ENCODE peak calls at places on chromosomes 16 and 17, in eight cellular contexts. L is esophagus muscularis mucosa, G is transverse colon, R is K562, W is prostate gland, V is GM23338, J is H1, H is stomach. U is an unnamed sample.

GRCh38 chr17:81930142-81931125 is 2.9 kb upstream of the MAFG start:
- DNase-seq in L (no peak), G (peak), R (no peak), W (no peak), V (no peak), J (no peak), H (no peak), U (peak)

GRCh38 chr16:58299757-58300349 is 5.0 kb upstream of the PRSS54 start:
- DNase-seq in L (no peak), G (peak), R (peak), W (no peak), V (peak), J (peak), H (peak), U (no peak)

GRCh38 chr16:79071424-79071823 is 529.1 kb downstream of the MAF start:
- DNase-seq in L (no peak), G (peak), R (no peak), W (peak), V (no peak), J (no peak), H (no peak), U (no peak)

GRCh38 chr17:57832711-57833596 is 16.9 kb downstream of the MRPS23 start:
- DNase-seq in L (no peak), G (peak), R (peak), W (peak), V (peak), J (peak), H (peak), U (peak)

GRCh38 chr17:46123607-46124006 is 69.6 kb downstream of the KANSL1 start:
- DNase-seq in L (no peak), G (no peak), R (no peak), W (no peak), V (no peak), J (no peak), H (no peak), U (no peak)

GRCh38 chr17:49197346-49197998 is 12.9 kb downstream of the GNGT2 start:
- DNase-seq in L (no peak), G (no peak), R (no peak), W (no peak), V (no peak), J (no peak), H (no peak), U (no peak)

GRCh38 chr16:15552507-15552906 is 90.4 kb downstream of the MARF1 start:
- DNase-seq in L (no peak), G (no peak), R (no peak), W (no peak), V (no peak), J (no peak), H (no peak), U (no peak)

GRCh38 chr16:67428146-67428731 is 2.7 kb upstream of the HSD11B2 start:
- DNase-seq in L (no peak), G (peak), R (peak), W (peak), V (peak), J (peak), H (peak), U (peak)

GRCh38 chr17:2094891-2095535 is 40.1 kb downstream of the HIC1 start:
- DNase-seq in L (no peak), G (peak), R (no peak), W (peak), V (peak), J (no peak), H (peak), U (peak)

GRCh38 chr16:11480634-11481033 is 106.1 kb downstream of the LITAF start:
- DNase-seq in L (no peak), G (no peak), R (no peak), W (no peak), V (no peak), J (no peak), H (no peak), U (no peak)

GRCh38 chr17:2214047-2214717 is 89.4 kb downstream of the SMG6 start:
- DNase-seq in L (peak), G (peak), R (peak), W (no peak), V (no peak), J (no peak), H (no peak), U (peak)

GRCh38 chr16:58114827-58115825 is 14.1 kb downstream of the CFAP20 start:
- DNase-seq in L (no peak), G (no peak), R (no peak), W (no peak), V (no peak), J (no peak), H (no peak), U (no peak)

GRCh38 chr16:84138824-84139627 is 6.0 kb downstream of the HSDL1 start:
- DNase-seq in L (no peak), G (no peak), R (peak), W (peak), V (peak), J (no peak), H (peak), U (no peak)

GRCh38 chr17:47895254-47895855 is 681 bp upstream of the SP2 start:
- DNase-seq in L (peak), G (peak), R (no peak), W (peak), V (no peak), J (no peak), H (peak), U (no peak)

GRCh38 chr16:11674001-11674817 is 6.0 kb downstream of the SNN start:
- DNase-seq in L (no peak), G (no peak), R (no peak), W (no peak), V (no peak), J (no peak), H (no peak), U (no peak)

GRCh38 chr16:67241008-67241900 is 6.0 kb downstream of the FHOD1 start:
- DNase-seq in L (no peak), G (peak), R (peak), W (peak), V (peak), J (no peak), H (peak), U (no peak)

GRCh38 chr17:4986403-4986802 is 1.1 kb downstream of the CAMTA2 start:
- DNase-seq in L (no peak), G (peak), R (no peak), W (no peak), V (peak), J (no peak), H (no peak), U (no peak)

GRCh38 chr17:511833-512251 is 159.2 kb upstream of the RPH3AL start:
- DNase-seq in L (no peak), G (no peak), R (no peak), W (no peak), V (peak), J (no peak), H (no peak), U (no peak)

GRCh38 chr16:21167929-21168602 is 9.6 kb downstream of the LDAF1 start:
- DNase-seq in L (no peak), G (no peak), R (no peak), W (no peak), V (no peak), J (no peak), H (no peak), U (no peak)

GRCh38 chr17:45997166-45997565 is 1.9 kb upstream of the STH start:
- DNase-seq in L (no peak), G (no peak), R (no peak), W (no peak), V (no peak), J (no peak), H (no peak), U (no peak)

GRCh38 chr16:52393448-52393847 is 153.5 kb downstream of the TOX3 start:
- DNase-seq in L (no peak), G (no peak), R (no peak), W (no peak), V (no peak), J (no peak), H (no peak), U (no peak)

GRCh38 chr16:85151603-85152413 is 39.5 kb upstream of the CIBAR2 start:
- DNase-seq in L (peak), G (peak), R (peak), W (peak), V (no peak), J (no peak), H (peak), U (peak)

GRCh38 chr16:88941933-88942909 is 34.8 kb downstream of the CBFA2T3 start:
- DNase-seq in L (no peak), G (peak), R (no peak), W (no peak), V (peak), J (peak), H (peak), U (peak)

GRCh38 chr16:17301593-17302135 is 169.1 kb downstream of the XYLT1 start:
- DNase-seq in L (no peak), G (peak), R (no peak), W (no peak), V (no peak), J (no peak), H (peak), U (peak)

GRCh38 chr17:49054342-49055092 is 57.3 kb downstream of the IGF2BP1 start:
- DNase-seq in L (no peak), G (no peak), R (no peak), W (no peak), V (no peak), J (no peak), H (no peak), U (no peak)

GRCh38 chr17:19785854-19786253 is 37.8 kb upstream of the ALDH3A1 start:
- DNase-seq in L (no peak), G (no peak), R (no peak), W (no peak), V (peak), J (no peak), H (no peak), U (no peak)

GRCh38 chr16:67750466-67750865 is 31.4 kb upstream of the GFOD2 start:
- DNase-seq in L (no peak), G (peak), R (no peak), W (no peak), V (no peak), J (no peak), H (no peak), U (no peak)

GRCh38 chr16:68215302-68215701 is 20.6 kb downstream of the ESRP2 start:
- DNase-seq in L (no peak), G (no peak), R (no peak), W (no peak), V (no peak), J (no peak), H (no peak), U (no peak)

GRCh38 chr16:81817789-81818304 is 38.8 kb downstream of the PLCG2 start:
- DNase-seq in L (no peak), G (peak), R (no peak), W (no peak), V (no peak), J (no peak), H (peak), U (no peak)

GRCh38 chr16:11546522-11547485 is 39.9 kb downstream of the LITAF start:
- DNase-seq in L (no peak), G (no peak), R (no peak), W (no peak), V (no peak), J (no peak), H (no peak), U (no peak)

GRCh38 chr16:66928702-66929388 is 3.5 kb upstream of the RRAD start:
- DNase-seq in L (no peak), G (peak), R (peak), W (no peak), V (peak), J (peak), H (no peak), U (no peak)

GRCh38 chr16:23491490-23492391 is 18.6 kb downstream of the GGA2 start:
- DNase-seq in L (no peak), G (no peak), R (no peak), W (peak), V (no peak), J (no peak), H (no peak), U (no peak)

GRCh38 chr16:89922477-89922883 is 662 bp upstream of the TUBB3 start:
- DNase-seq in L (no peak), G (peak), R (peak), W (no peak), V (peak), J (peak), H (peak), U (peak)

GRCh38 chr17:82416771-82417170 is 1.4 kb upstream of the HEXD start:
- DNase-seq in L (no peak), G (no peak), R (no peak), W (no peak), V (no peak), J (no peak), H (no peak), U (no peak)

GRCh38 chr16:69324585-69325253 is 5.7 kb downstream of the PDF start:
- DNase-seq in L (no peak), G (no peak), R (no peak), W (no peak), V (no peak), J (no peak), H (no peak), U (no peak)

GRCh38 chr16:12027091-12027490 is 50.6 kb downstream of the SNX29 start:
- DNase-seq in L (no peak), G (no peak), R (no peak), W (peak), V (peak), J (no peak), H (no peak), U (peak)

GRCh38 chr17:8707591-8708453 is 36.8 kb downstream of the CCDC42 start:
- DNase-seq in L (no peak), G (no peak), R (no peak), W (no peak), V (no peak), J (no peak), H (no peak), U (no peak)

DNA sequence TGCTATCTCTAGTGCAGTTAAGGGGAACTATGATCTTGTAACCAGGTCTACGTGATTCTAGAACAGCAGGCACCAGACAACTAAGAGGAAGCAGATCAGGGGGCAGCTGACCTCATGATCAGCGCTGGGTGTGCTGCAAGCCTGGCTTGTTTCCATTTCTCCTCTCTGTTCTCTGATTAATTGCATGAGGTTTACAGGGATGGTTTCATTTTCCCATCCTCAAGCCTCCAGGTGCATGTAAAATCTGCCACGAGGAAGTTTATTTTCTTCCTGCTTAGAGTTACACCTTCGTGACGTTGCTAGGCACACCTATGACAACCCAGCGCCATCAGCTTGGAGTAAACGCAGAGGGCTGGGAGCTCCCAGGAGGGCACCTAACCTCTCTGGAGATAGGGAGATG is 4.3 kb upstream of the NUPR1 start:
- DNase-seq in L (no peak), G (peak), R (no peak), W (peak), V (no peak), J (no peak), H (peak), U (peak)
- TF ChIP-seq POLR2AphosphoS5 in L (no peak), G (peak), R (no peak), W (peak), V (no peak), J (no peak), H (no peak), U (no peak)

GRCh38 chr17:73650147-73650546 is 5.9 kb upstream of the SDK2 start:
- DNase-seq in L (no peak), G (peak), R (no peak), W (no peak), V (peak), J (no peak), H (no peak), U (no peak)
- TF ChIP-seq CTCF in L (no peak), G (peak), R (no peak), W (peak), V (peak), J (peak), H (no peak), U (peak)

GRCh38 chr17:18257268-18257681 is 1.3 kb downstream of the FLII start:
- DNase-seq in L (no peak), G (peak), R (no peak), W (peak), V (peak), J (no peak), H (peak), U (no peak)

GRCh38 chr17:18256351-18256750 is 2.2 kb downstream of the FLII start:
- DNase-seq in L (no peak), G (no peak), R (no peak), W (no peak), V (no peak), J (no peak), H (no peak), U (no peak)

GRCh38 chr17:18254888-18255649 is 3.5 kb downstream of the FLII start:
- DNase-seq in L (no peak), G (no peak), R (no peak), W (no peak), V (no peak), J (no peak), H (no peak), U (no peak)

GRCh38 chr17:18257747-18258355 is 687 bp downstream of the FLII start:
- DNase-seq in L (peak), G (peak), R (peak), W (peak), V (peak), J (no peak), H (peak), U (peak)

GRCh38 chr17:18256776-18257175 is 1.8 kb downstream of the FLII start:
- DNase-seq in L (no peak), G (no peak), R (no peak), W (no peak), V (no peak), J (no peak), H (no peak), U (no peak)
- H3K4me3 ChIP-seq in L (peak), G (no peak), R (no peak), W (peak), V (peak), J (no peak), H (peak), U (peak)

GRCh38 chr16:75111514-75112280 is 4.9 kb downstream of the LDHD start:
- DNase-seq in L (no peak), G (no peak), R (no peak), W (no peak), V (no peak), J (no peak), H (no peak), U (no peak)
- TF ChIP-seq POLR2AphosphoS5 in L (no peak), G (no peak), R (no peak), W (no peak), V (no peak), J (no peak), H (no peak), U (no peak)

DNA sequence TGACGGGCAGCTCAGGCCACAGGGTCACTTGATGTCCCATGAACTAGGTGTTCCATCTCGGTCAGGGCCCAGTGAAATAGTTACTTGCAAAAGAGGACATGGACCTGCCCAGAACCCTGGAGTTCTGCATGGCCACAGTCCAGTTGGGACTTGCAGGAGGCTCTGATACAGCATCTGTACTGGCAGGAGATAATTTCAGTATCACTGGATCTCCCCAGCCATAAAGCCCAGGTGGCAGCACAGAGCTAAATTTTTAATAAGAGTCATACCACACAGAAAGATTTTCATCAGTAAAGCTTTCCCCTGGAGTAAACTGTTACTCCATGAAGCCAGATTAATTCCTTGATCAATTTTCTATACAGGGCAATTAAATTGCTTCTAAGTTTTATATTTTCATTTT is 18.0 kb upstream of the SLC16A5 start:
- DNase-seq in L (no peak), G (no peak), R (no peak), W (peak), V (no peak), J (no peak), H (peak), U (no peak)
- TF ChIP-seq CTCF in L (no peak), G (peak), R (no peak), W (peak), V (peak), J (no peak), H (no peak), U (peak)

GRCh38 chr17:35245196-35245486 is 2.3 kb downstream of the SLFN5 start:
- DNase-seq in L (no peak), G (no peak), R (no peak), W (no peak), V (no peak), J (no peak), H (no peak), U (no peak)
- H3K4me3 ChIP-seq in L (peak), G (no peak), R (no peak), W (no peak), V (no peak), J (no peak), H (peak), U (peak)

GRCh38 chr17:77886387-77886728 is 72.1 kb upstream of the TNRC6C start:
- DNase-seq in L (no peak), G (no peak), R (peak), W (no peak), V (no peak), J (no peak), H (peak), U (peak)
- TF ChIP-seq POLR2AphosphoS5 in L (no peak), G (no peak), R (no peak), W (no peak), V (no peak), J (no peak), H (no peak), U (no peak)

GRCh38 chr16:87233928-87234327 is 83.3 kb downstream of the C16orf95 start:
- DNase-seq in L (no peak), G (no peak), R (peak), W (no peak), V (peak), J (no peak), H (no peak), U (no peak)
- TF ChIP-seq CTCF in L (no peak), G (no peak), R (peak), W (no peak), V (peak), J (peak), H (no peak), U (no peak)